ENCODE peak calls at places on chromosomes 3 and 15, in four cellular contexts. One of them, this sample, is unnamed.
A peak's percentile ranks its signal among the peaks of the same experiment; 100 is the strongest.

GRCh38 chr15:68252925-68253534 is 23.5 kb upstream of the CLN6 start:
- DNase-seq in nucleus accumbens: no peak
- DNase-seq in fibroblast of lung: peak; percentile 76
- DNase-seq in substantia nigra: no peak
- DNase-seq in this sample: peak; percentile 70

GRCh38 chr15:40234783-40235182 is 4.1 kb upstream of the PAK6 start:
- DNase-seq in nucleus accumbens: no peak
- DNase-seq in fibroblast of lung: no peak
- DNase-seq in substantia nigra: no peak
- DNase-seq in this sample: no peak

GRCh38 chr3:42647821-42648459 is 5.6 kb upstream of the ZBTB47 start:
- DNase-seq in substantia nigra: no peak
- DNase-seq in nucleus accumbens: no peak
- DNase-seq in fibroblast of lung: no peak
- DNase-seq in this sample: no peak

GRCh38 chr3:194893121-194893979 is 207.7 kb downstream of the FAM43A start:
- DNase-seq in substantia nigra: no peak
- DNase-seq in fibroblast of lung: no peak
- DNase-seq in nucleus accumbens: no peak
- DNase-seq in this sample: no peak

GRCh38 chr15:62999923-63000484 is 42.5 kb upstream of the TPM1 start:
- DNase-seq in substantia nigra: no peak
- DNase-seq in fibroblast of lung: no peak
- DNase-seq in nucleus accumbens: no peak
- DNase-seq in this sample: no peak

GRCh38 chr3:141485578-141486415 is 1.0 kb upstream of the RASA2 start:
- DNase-seq in fibroblast of lung: peak; percentile 88
- DNase-seq in substantia nigra: no peak
- DNase-seq in nucleus accumbens: no peak
- DNase-seq in this sample: peak; percentile 77

GRCh38 chr3:115113367-115113766 is 33.7 kb downstream of the ZBTB20 start:
- DNase-seq in nucleus accumbens: no peak
- DNase-seq in substantia nigra: no peak
- DNase-seq in fibroblast of lung: peak; percentile 54
- DNase-seq in this sample: no peak

GRCh38 chr3:16369247-16369646 is 104.2 kb downstream of the OXNAD1 start:
- DNase-seq in substantia nigra: no peak
- DNase-seq in nucleus accumbens: no peak
- DNase-seq in fibroblast of lung: peak; percentile 59
- DNase-seq in this sample: no peak

GRCh38 chr15:69629631-69630161 is 177.1 kb downstream of the RPLP1 start:
- DNase-seq in fibroblast of lung: no peak
- DNase-seq in substantia nigra: no peak
- DNase-seq in nucleus accumbens: no peak
- DNase-seq in this sample: no peak

GRCh38 chr15:45162771-45163507 is 24.8 kb downstream of the SHF start:
- DNase-seq in substantia nigra: peak; percentile 63
- DNase-seq in fibroblast of lung: peak; percentile 73
- DNase-seq in nucleus accumbens: peak; percentile 43
- DNase-seq in this sample: peak; percentile 78

GRCh38 chr3:182570934-182571594 is 222.2 kb upstream of the ATP11B start:
- DNase-seq in substantia nigra: no peak
- DNase-seq in nucleus accumbens: no peak
- DNase-seq in fibroblast of lung: no peak
- DNase-seq in this sample: no peak

GRCh38 chr3:126128504-126129407 is 44.8 kb upstream of the SLC41A3 start:
- DNase-seq in nucleus accumbens: no peak
- DNase-seq in substantia nigra: no peak
- DNase-seq in fibroblast of lung: no peak
- DNase-seq in this sample: no peak

GRCh38 chr3:132983143-132983770 is 54.9 kb upstream of the TMEM108 start:
- DNase-seq in substantia nigra: no peak
- DNase-seq in fibroblast of lung: no peak
- DNase-seq in nucleus accumbens: no peak
- DNase-seq in this sample: no peak

GRCh38 chr3:38345879-38346583 is 554 bp upstream of the XYLB start:
- DNase-seq in fibroblast of lung: peak; percentile 22
- DNase-seq in nucleus accumbens: no peak
- DNase-seq in substantia nigra: no peak
- DNase-seq in this sample: no peak

GRCh38 chr3:32778389-32778788 is 39.4 kb upstream of the TRIM71 start:
- DNase-seq in fibroblast of lung: no peak
- DNase-seq in substantia nigra: no peak
- DNase-seq in nucleus accumbens: no peak
- DNase-seq in this sample: no peak

GRCh38 chr3:136630911-136631310 is 121.3 kb downstream of the STAG1 start:
- DNase-seq in nucleus accumbens: no peak
- DNase-seq in substantia nigra: no peak
- DNase-seq in fibroblast of lung: no peak
- DNase-seq in this sample: no peak

GRCh38 chr15:71002321-71002720 is 109.7 kb downstream of the LRRC49 start:
- DNase-seq in nucleus accumbens: no peak
- DNase-seq in fibroblast of lung: peak; percentile 41
- DNase-seq in substantia nigra: no peak
- DNase-seq in this sample: no peak

GRCh38 chr15:84752700-84753099 is 4.3 kb downstream of the ZNF592 start:
- DNase-seq in fibroblast of lung: peak; percentile 55
- DNase-seq in nucleus accumbens: no peak
- DNase-seq in substantia nigra: no peak
- DNase-seq in this sample: peak; percentile 38

GRCh38 chr3:9911863-9912262 is 5.0 kb upstream of the IL17RC start:
- DNase-seq in nucleus accumbens: no peak
- DNase-seq in substantia nigra: no peak
- DNase-seq in fibroblast of lung: no peak
- DNase-seq in this sample: no peak

GRCh38 chr3:189573004-189573403 is 58.2 kb upstream of the TP63 start:
- DNase-seq in substantia nigra: no peak
- DNase-seq in fibroblast of lung: peak; percentile 5
- DNase-seq in nucleus accumbens: no peak
- DNase-seq in this sample: no peak

GRCh38 chr3:46089237-46090011 is 62.1 kb upstream of the XCR1 start:
- DNase-seq in nucleus accumbens: peak; percentile 34
- DNase-seq in fibroblast of lung: peak; percentile 87
- DNase-seq in substantia nigra: no peak
- DNase-seq in this sample: peak; percentile 96

GRCh38 chr3:171428321-171428787 is 31.9 kb downstream of the TNIK start:
- DNase-seq in substantia nigra: no peak
- DNase-seq in fibroblast of lung: no peak
- DNase-seq in nucleus accumbens: no peak
- DNase-seq in this sample: no peak

GRCh38 chr3:149487598-149488197 is 13.2 kb downstream of the TM4SF4 start:
- DNase-seq in fibroblast of lung: no peak
- DNase-seq in substantia nigra: no peak
- DNase-seq in nucleus accumbens: no peak
- DNase-seq in this sample: no peak

GRCh38 chr15:35545316-35545824 is 595 bp downstream of the DPH6 start:
- DNase-seq in fibroblast of lung: peak; percentile 72
- DNase-seq in nucleus accumbens: no peak
- DNase-seq in substantia nigra: peak; percentile 13
- DNase-seq in this sample: peak; percentile 10

GRCh38 chr3:102225407-102226132 is 209.2 kb upstream of the ZPLD1 start:
- DNase-seq in fibroblast of lung: peak; percentile 72
- DNase-seq in nucleus accumbens: no peak
- DNase-seq in substantia nigra: no peak
- DNase-seq in this sample: peak; percentile 77

GRCh38 chr15:60520041-60520824 is 41.3 kb upstream of the ICE2 start:
- DNase-seq in nucleus accumbens: no peak
- DNase-seq in substantia nigra: no peak
- DNase-seq in fibroblast of lung: peak; percentile 52
- DNase-seq in this sample: peak; percentile 15

GRCh38 chr15:80151148-80151547 is 1.7 kb upstream of the FAH start:
- DNase-seq in fibroblast of lung: no peak
- DNase-seq in nucleus accumbens: no peak
- DNase-seq in substantia nigra: no peak
- DNase-seq in this sample: no peak

GRCh38 chr15:39181901-39182300 is 399.0 kb upstream of the THBS1 start:
- DNase-seq in fibroblast of lung: no peak
- DNase-seq in substantia nigra: no peak
- DNase-seq in nucleus accumbens: no peak
- DNase-seq in this sample: peak; percentile 67

GRCh38 chr15:57235865-57236264 is 140.4 kb upstream of the CGNL1 start:
- DNase-seq in substantia nigra: no peak
- DNase-seq in fibroblast of lung: peak; percentile 92
- DNase-seq in nucleus accumbens: no peak
- DNase-seq in this sample: peak; percentile 88

GRCh38 chr3:112794622-112795172 is 52.0 kb downstream of the CD200R1L start:
- DNase-seq in substantia nigra: no peak
- DNase-seq in nucleus accumbens: no peak
- DNase-seq in fibroblast of lung: no peak
- DNase-seq in this sample: no peak